ENCODE peak calls at places on chromosomes 12 and 14, in five cellular contexts. U is A549, V is H1, E is K562, L is HepG2. A is an unnamed sample.

GRCh38 chr12:104549820-104550480 is 93.2 kb downstream of the CHST11 start:
- DNase-seq in U (no peak), V (no peak), E (no peak), L (no peak), A (no peak)

GRCh38 chr12:91833780-91834359 is 311.8 kb downstream of the BTG1 start:
- DNase-seq in U (no peak), V (no peak), E (no peak), L (no peak), A (no peak)

GRCh38 chr12:66335746-66336145 is 33.5 kb downstream of the HELB start:
- DNase-seq in U (no peak), V (no peak), E (no peak), L (no peak), A (no peak)

GRCh38 chr12:106188249-106188648 is 49.5 kb upstream of the NUAK1 start:
- DNase-seq in U (no peak), V (no peak), E (no peak), L (no peak), A (no peak)

GRCh38 chr14:73025544-73025943 is 1.4 kb downstream of the ZFYVE1 start:
- DNase-seq in U (peak), V (no peak), E (no peak), L (no peak), A (no peak)

GRCh38 chr12:49051777-49052438 is 8.7 kb downstream of the KMT2D start:
- DNase-seq in U (no peak), V (no peak), E (no peak), L (no peak), A (no peak)

GRCh38 chr12:53696285-53696654 is 20.4 kb upstream of the ATP5MC2 start:
- DNase-seq in U (peak), V (peak), E (peak), L (peak), A (peak)

GRCh38 chr12:68414988-68415387 is 82.8 kb upstream of the MDM1 start:
- DNase-seq in U (no peak), V (no peak), E (no peak), L (no peak), A (no peak)

GRCh38 chr12:106152334-106152733 is 13.6 kb upstream of the NUAK1 start:
- DNase-seq in U (no peak), V (no peak), E (no peak), L (no peak), A (no peak)

GRCh38 chr14:90941705-90942104 is 118.7 kb downstream of the RPS6KA5 start:
- DNase-seq in U (no peak), V (no peak), E (no peak), L (no peak), A (no peak)

GRCh38 chr12:6603095-6603567 is 4.0 kb downstream of the CHD4 start:
- DNase-seq in U (no peak), V (no peak), E (no peak), L (no peak), A (no peak)

GRCh38 chr14:63297387-63297786 is 21.3 kb downstream of the GPHB5 start:
- DNase-seq in U (no peak), V (no peak), E (no peak), L (no peak), A (no peak)

GRCh38 chr12:120229071-120229582 is 28.2 kb upstream of the RPLP0 start:
- DNase-seq in U (peak), V (no peak), E (peak), L (peak), A (peak)

GRCh38 chr12:21848192-21848591 is 73.7 kb upstream of the KCNJ8 start:
- DNase-seq in U (no peak), V (no peak), E (no peak), L (no peak), A (no peak)

GRCh38 chr12:55703288-55703687 is 4.4 kb downstream of the ITGA7 start:
- DNase-seq in U (no peak), V (no peak), E (no peak), L (no peak), A (no peak)

GRCh38 chr12:1781770-1782169 is 38.6 kb upstream of the LRTM2 start:
- DNase-seq in U (no peak), V (no peak), E (no peak), L (peak), A (no peak)

GRCh38 chr12:2267624-2268477 is 215.1 kb downstream of the CACNA1C start:
- DNase-seq in U (no peak), V (no peak), E (no peak), L (no peak), A (peak)

GRCh38 chr14:95387826-95388445 is 68.2 kb upstream of the CLMN start:
- DNase-seq in U (no peak), V (no peak), E (no peak), L (no peak), A (no peak)

GRCh38 chr14:105877645-105878044 is 351.3 kb downstream of the TMEM121 start:
- DNase-seq in U (no peak), V (no peak), E (no peak), L (no peak), A (no peak)

GRCh38 chr12:121534495-121535148 is 46.2 kb downstream of the KDM2B start:
- DNase-seq in U (no peak), V (peak), E (no peak), L (no peak), A (peak)

GRCh38 chr12:124780752-124781685 is 82.6 kb downstream of the SCARB1 start:
- DNase-seq in U (no peak), V (no peak), E (no peak), L (no peak), A (no peak)

GRCh38 chr14:68779761-68780323 is 13.0 kb downstream of the ZFP36L1 start:
- DNase-seq in U (peak), V (no peak), E (no peak), L (peak), A (no peak)

GRCh38 chr14:23160924-23161522 is 22.4 kb downstream of the SLC7A8 start:
- DNase-seq in U (peak), V (peak), E (peak), L (no peak), A (peak)

GRCh38 chr12:132266802-132267201 is 62.6 kb downstream of the GALNT9 start:
- DNase-seq in U (no peak), V (no peak), E (no peak), L (no peak), A (no peak)

GRCh38 chr14:64137657-64138290 is 156.4 kb downstream of the ESR2 start:
- DNase-seq in U (peak), V (no peak), E (peak), L (no peak), A (peak)

GRCh38 chr12:56571131-56571530 is 49.5 kb downstream of the RBMS2 start:
- DNase-seq in U (no peak), V (no peak), E (no peak), L (no peak), A (no peak)

GRCh38 chr14:50335389-50335788 is 23.3 kb downstream of the DMAC2L start:
- DNase-seq in U (peak), V (no peak), E (no peak), L (peak), A (peak)

GRCh38 chr12:84542289-84542688 is 370.3 kb downstream of the SLC6A15 start:
- DNase-seq in U (no peak), V (no peak), E (no peak), L (no peak), A (no peak)

GRCh38 chr12:69284131-69284530 is 44.8 kb downstream of the CPSF6 start:
- DNase-seq in U (peak), V (peak), E (peak), L (peak), A (peak)

GRCh38 chr12:88570103-88570502 is 10.2 kb downstream of the KITLG start:
- DNase-seq in U (no peak), V (no peak), E (no peak), L (no peak), A (no peak)

GRCh38 chr12:105466901-105467598 is 136.6 kb downstream of the C12orf75 start:
- DNase-seq in U (no peak), V (no peak), E (no peak), L (no peak), A (no peak)

GRCh38 chr14:91417983-91418386 is 365 bp upstream of the CCDC88C start:
- DNase-seq in U (peak), V (peak), E (peak), L (peak), A (peak)

GRCh38 chr12:121990692-121991603 is 30.7 kb upstream of the BCL7A start:
- DNase-seq in U (peak), V (no peak), E (no peak), L (no peak), A (no peak)

GRCh38 chr14:72653026-72653425 is 240.9 kb downstream of the DPF3 start:
- DNase-seq in U (no peak), V (no peak), E (peak), L (no peak), A (no peak)

GRCh38 chr12:89566615-89567014 is 40.8 kb upstream of the POC1B start:
- DNase-seq in U (no peak), V (no peak), E (no peak), L (no peak), A (no peak)

GRCh38 chr14:95258754-95259593 is 60.7 kb downstream of the CLMN start:
- DNase-seq in U (peak), V (no peak), E (no peak), L (no peak), A (no peak)

GRCh38 chr14:61678966-61679365 is 16.3 kb upstream of the HIF1A start:
- DNase-seq in U (no peak), V (no peak), E (no peak), L (no peak), A (peak)

GRCh38 chr14:63564318-63564717 is 21.1 kb upstream of the PPP2R5E start:
- DNase-seq in U (peak), V (no peak), E (no peak), L (no peak), A (no peak)

GRCh38 chr12:52876371-52876770 is 27.6 kb upstream of the KRT78 start:
- DNase-seq in U (peak), V (no peak), E (no peak), L (no peak), A (no peak)

GRCh38 chr12:117596968-117597367 is 235.5 kb upstream of the NOS1 start:
- DNase-seq in U (no peak), V (no peak), E (no peak), L (no peak), A (no peak)
- TF ChIP-seq JUN in U (no peak), V (no peak), E (no peak), L (no peak), A (no peak)

GRCh38 chr14:54440454-54440853 is 720 bp downstream of the CNIH1 start:
- DNase-seq in U (no peak), V (no peak), E (no peak), L (no peak), A (no peak)

GRCh38 chr14:54438703-54439102 is 2.5 kb downstream of the CNIH1 start:
- DNase-seq in U (no peak), V (no peak), E (no peak), L (no peak), A (no peak)

GRCh38 chr14:54440870-54441868 is at the start of gene CNIH1:
- DNase-seq in U (peak), V (peak), E (peak), L (peak), A (peak)

GRCh38 chr14:54440037-54440436 is 1.1 kb downstream of the CNIH1 start:
- DNase-seq in U (no peak), V (no peak), E (no peak), L (no peak), A (no peak)

GRCh38 chr14:54435500-54435981 is 5.6 kb downstream of the CNIH1 start:
- DNase-seq in U (no peak), V (no peak), E (peak), L (no peak), A (no peak)
- TF ChIP-seq JUN in U (no peak), V (no peak), E (no peak), L (no peak), A (no peak)

GRCh38 chr12:78672033-78672432 is 192.5 kb upstream of the SYT1 start:
- DNase-seq in U (peak), V (no peak), E (no peak), L (no peak), A (no peak)

GRCh38 chr12:78671295-78671694 is 193.3 kb upstream of the SYT1 start:
- DNase-seq in U (peak), V (no peak), E (no peak), L (no peak), A (no peak)

DNA sequence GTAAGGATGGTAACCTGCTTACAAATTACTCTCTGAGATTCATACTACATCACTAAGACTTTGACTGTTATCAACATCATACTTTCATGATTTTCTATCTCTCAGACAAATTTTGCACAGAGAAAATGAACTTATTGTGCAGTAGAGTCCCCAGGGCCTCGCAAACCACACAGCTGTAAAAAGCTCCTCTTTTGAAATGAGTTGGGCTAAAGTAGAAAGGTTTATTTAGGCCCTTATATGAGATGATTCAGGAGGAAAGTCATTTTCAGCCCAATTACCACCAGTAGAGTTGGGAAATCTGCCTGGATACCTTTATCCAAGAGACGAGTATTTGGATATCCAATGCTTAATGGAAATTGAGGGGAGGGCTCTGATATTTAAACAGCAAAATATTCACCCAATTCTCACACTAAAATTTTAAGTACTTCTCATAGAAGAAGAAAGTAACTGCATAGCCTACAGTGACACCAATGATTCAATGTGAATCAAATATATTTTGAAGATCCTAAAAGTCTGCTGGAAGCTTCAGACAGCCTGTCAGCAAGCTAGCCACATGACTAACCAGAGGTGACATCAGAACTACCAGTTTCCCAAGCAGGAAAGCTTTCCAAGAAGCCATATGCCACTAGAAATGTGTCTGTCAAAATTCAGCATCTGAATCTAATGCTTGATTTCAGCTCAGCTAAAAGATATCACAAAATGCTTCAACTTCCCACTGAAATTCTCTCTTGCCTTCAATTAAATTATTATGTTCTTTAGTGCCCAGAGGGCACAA is 190.1 kb upstream of the SYT1 start:
- DNase-seq in U (no peak), V (no peak), E (no peak), L (no peak), A (no peak)
- TF ChIP-seq JUN in U (no peak), V (no peak), E (no peak), L (no peak), A (no peak)

DNA sequence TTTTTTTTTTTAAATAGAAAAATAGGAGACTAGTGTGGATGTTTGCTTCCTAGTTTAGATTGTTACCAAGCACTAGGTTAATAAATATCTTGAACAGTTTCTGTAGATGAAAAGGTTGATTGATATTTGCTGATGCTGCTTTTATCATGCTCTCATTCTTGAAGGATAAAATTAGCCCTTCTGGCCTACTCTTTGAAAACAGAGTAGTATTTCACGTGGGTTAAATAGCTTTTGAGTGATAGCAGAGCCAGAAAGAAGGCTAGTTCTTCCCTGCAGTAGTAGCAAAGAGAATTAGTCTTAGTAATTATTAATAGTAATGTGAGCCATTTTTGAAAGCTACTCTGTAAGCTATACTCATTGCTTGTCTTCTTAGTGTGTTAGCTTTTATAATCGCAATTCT is 5.2 kb downstream of the NEDD1 start:
- DNase-seq in U (no peak), V (no peak), E (no peak), L (no peak), A (no peak)
- TF ChIP-seq JUN in U (no peak), V (no peak), E (no peak), L (no peak), A (no peak)

DNA sequence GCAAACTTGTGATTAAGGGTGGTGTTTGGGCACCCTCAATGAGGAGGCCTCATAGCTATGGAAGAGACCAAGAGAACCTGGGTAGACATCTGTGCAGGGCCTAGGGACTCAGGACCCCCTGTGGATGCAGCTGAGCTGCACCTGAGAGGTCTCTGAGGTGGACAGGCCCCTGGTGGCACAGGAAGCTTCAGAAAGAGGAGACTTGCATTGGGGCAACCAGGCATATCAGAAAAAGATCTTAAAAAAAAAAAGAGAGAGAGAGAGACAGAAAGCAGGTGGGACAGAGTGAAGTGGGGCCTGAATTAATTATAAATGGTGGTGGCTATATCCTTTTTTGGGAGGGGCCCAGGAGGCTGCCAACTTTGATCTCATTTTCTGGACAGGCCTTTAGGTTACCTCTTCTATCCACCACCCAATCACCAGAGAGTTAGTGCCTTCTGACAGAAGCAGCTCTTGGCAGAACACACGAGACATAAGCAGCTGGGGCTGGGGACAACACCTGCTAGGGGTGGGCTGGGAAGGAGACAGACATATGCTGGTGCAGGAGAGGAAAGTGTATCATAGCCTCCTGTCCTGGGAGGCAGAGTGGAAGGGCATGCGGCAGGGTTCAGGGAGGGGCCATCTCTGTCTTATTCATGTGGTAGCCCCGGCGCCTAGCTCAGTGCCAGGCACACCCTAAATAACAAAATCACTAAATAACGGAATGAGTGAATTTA is 46.6 kb upstream of the ATP23 start:
- DNase-seq in U (no peak), V (no peak), E (no peak), L (no peak), A (no peak)
- TF ChIP-seq JUN in U (no peak), V (no peak), E (no peak), L (no peak), A (no peak)